ENCODE peak calls at places on chromosomes 13 and 19, in six cellular contexts. One of them, this sample, is unnamed.
A peak's percentile ranks its signal among the peaks of the same experiment; 100 is the strongest.

GRCh38 chr19:55304279-55304978 is 20.6 kb downstream of the BRSK1 start:
- DNase-seq in trophoblast cell: peak; percentile 83
- DNase-seq in mesenchymal stem cell: no peak
- DNase-seq in IMR-90: no peak
- DNase-seq in neuronal stem cell: no peak
- DNase-seq in H1: peak; percentile 67
- DNase-seq in this sample: peak; percentile 80

GRCh38 chr13:24165746-24166145 is 5.2 kb downstream of the SPATA13 start:
- DNase-seq in IMR-90: peak; percentile 83
- DNase-seq in H1: no peak
- DNase-seq in neuronal stem cell: no peak
- DNase-seq in mesenchymal stem cell: peak; percentile 69
- DNase-seq in trophoblast cell: no peak
- DNase-seq in this sample: no peak

GRCh38 chr13:75480691-75481175 is 1.2 kb downstream of the TBC1D4 start:
- DNase-seq in trophoblast cell: peak; percentile 94
- DNase-seq in H1: peak; percentile 61
- DNase-seq in neuronal stem cell: peak; percentile 46
- DNase-seq in mesenchymal stem cell: peak; percentile 57
- DNase-seq in IMR-90: peak; percentile 37
- DNase-seq in this sample: peak; percentile 72

GRCh38 chr19:409006-409514 is at the start of gene C2CD4C:
- DNase-seq in H1: peak; percentile 76
- DNase-seq in neuronal stem cell: no peak
- DNase-seq in mesenchymal stem cell: peak; percentile 19
- DNase-seq in IMR-90: no peak
- DNase-seq in trophoblast cell: no peak
- DNase-seq in this sample: peak; percentile 41

GRCh38 chr19:18478545-18479311 is 40.8 kb upstream of the ISYNA1 start:
- DNase-seq in IMR-90: peak; percentile 94
- DNase-seq in neuronal stem cell: no peak
- DNase-seq in trophoblast cell: peak; percentile 93
- DNase-seq in H1: no peak
- DNase-seq in mesenchymal stem cell: peak; percentile 97
- DNase-seq in this sample: no peak

GRCh38 chr19:34838753-34839431 is 65.9 kb upstream of the ZNF599 start:
- DNase-seq in H1: peak; percentile 87
- DNase-seq in neuronal stem cell: peak; percentile 18
- DNase-seq in mesenchymal stem cell: no peak
- DNase-seq in trophoblast cell: no peak
- DNase-seq in IMR-90: no peak
- DNase-seq in this sample: peak; percentile 83

GRCh38 chr19:392375-392970 is 16.5 kb downstream of the C2CD4C start:
- DNase-seq in neuronal stem cell: no peak
- DNase-seq in H1: no peak
- DNase-seq in IMR-90: no peak
- DNase-seq in trophoblast cell: no peak
- DNase-seq in mesenchymal stem cell: no peak
- DNase-seq in this sample: no peak

GRCh38 chr13:112455476-112456059 is 79.4 kb downstream of the SPACA7 start:
- DNase-seq in IMR-90: no peak
- DNase-seq in neuronal stem cell: no peak
- DNase-seq in mesenchymal stem cell: no peak
- DNase-seq in H1: peak; percentile 27
- DNase-seq in trophoblast cell: no peak
- DNase-seq in this sample: peak; percentile 20

GRCh38 chr13:102347490-102347889 is 54.4 kb downstream of the FGF14 start:
- DNase-seq in neuronal stem cell: no peak
- DNase-seq in mesenchymal stem cell: no peak
- DNase-seq in IMR-90: no peak
- DNase-seq in H1: no peak
- DNase-seq in trophoblast cell: no peak
- DNase-seq in this sample: no peak

DNA sequence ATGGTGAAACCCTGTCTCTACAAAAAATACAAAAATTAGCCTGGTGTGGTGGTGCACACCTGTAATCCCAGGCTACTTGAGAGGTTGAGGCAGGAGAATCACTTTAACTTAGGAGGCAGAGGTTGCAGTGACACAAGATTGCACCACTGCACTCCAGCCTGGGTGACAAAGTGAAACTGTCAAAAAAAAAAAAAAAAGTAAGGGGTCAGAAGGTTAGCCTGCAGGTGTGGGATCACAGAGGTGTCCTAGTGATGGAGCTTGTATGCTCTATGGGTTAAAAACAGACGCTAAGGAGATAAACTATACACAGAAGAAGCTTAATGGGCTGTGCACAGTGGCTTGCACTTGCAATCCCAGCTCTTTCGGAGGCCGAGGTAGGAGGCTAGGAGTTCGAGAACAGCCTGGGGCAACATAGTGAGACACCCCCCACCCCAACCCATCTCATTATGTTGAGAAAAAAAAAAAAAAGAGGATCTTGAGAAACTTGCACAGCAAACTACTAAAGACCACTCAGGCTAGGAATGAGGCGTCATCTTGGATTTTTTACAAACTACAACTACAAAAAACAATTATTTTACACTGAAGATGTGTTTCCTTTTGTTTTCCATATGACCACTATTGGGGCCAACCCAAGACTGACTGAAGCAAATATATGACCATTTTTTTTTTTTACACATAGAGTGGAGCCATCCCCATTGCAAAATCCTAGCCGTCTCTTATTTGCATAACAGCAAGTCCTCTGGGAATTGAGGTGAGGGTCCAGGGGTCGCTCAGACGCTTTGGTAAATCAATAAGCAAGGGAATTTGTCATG is 7.9 kb downstream of the FOSB start:
- DNase-seq in mesenchymal stem cell: peak; percentile 97
- DNase-seq in neuronal stem cell: no peak
- DNase-seq in H1: no peak
- DNase-seq in trophoblast cell: peak; percentile 76
- DNase-seq in IMR-90: peak; percentile 32
- DNase-seq in this sample: no peak
- H3K14ac ChIP-seq in mesenchymal stem cell: no peak overlapping the region
- H3K14ac ChIP-seq in neuronal stem cell: no peak overlapping the region
- H3K14ac ChIP-seq in H1: no peak overlapping the region
- H3K14ac ChIP-seq in trophoblast cell: no peak overlapping the region
- H3K14ac ChIP-seq in IMR-90: no peak overlapping the region
- H3K14ac ChIP-seq in this sample: no peak overlapping the region

GRCh38 chr13:114089751-114090400 is 42.5 kb downstream of the RASA3 start:
- DNase-seq in trophoblast cell: no peak
- DNase-seq in neuronal stem cell: no peak
- DNase-seq in IMR-90: no peak
- DNase-seq in H1: no peak
- DNase-seq in mesenchymal stem cell: no peak
- DNase-seq in this sample: no peak
- H3K14ac ChIP-seq in trophoblast cell: no peak overlapping the region
- H3K14ac ChIP-seq in neuronal stem cell: no peak overlapping the region
- H3K14ac ChIP-seq in IMR-90: no peak overlapping the region
- H3K14ac ChIP-seq in H1: no peak overlapping the region
- H3K14ac ChIP-seq in mesenchymal stem cell: no peak overlapping the region
- H3K14ac ChIP-seq in this sample: no peak overlapping the region

DNA sequence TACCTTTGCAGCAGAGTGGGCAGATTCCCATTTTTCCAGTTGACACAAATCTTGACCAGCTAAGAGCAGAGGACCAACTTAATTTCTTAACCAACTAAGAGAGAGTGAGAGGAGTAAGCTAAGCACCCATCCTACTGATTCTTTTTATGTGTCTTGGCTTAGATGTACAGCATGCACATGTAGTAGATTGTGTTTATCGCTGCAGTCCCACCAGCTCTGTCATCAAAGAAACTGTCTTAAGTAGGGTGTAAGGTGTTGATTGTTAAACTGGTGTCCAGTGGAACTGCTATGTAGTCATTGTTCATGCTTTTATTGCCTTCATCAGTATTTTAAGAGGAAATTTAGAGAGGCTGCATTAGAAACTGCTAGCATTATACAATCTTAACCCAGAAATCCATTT is 9.0 kb upstream of the UFM1 start:
- DNase-seq in IMR-90: no peak
- DNase-seq in H1: no peak
- DNase-seq in trophoblast cell: no peak
- DNase-seq in mesenchymal stem cell: no peak
- DNase-seq in neuronal stem cell: no peak
- DNase-seq in this sample: no peak
- H3K14ac ChIP-seq in IMR-90: no peak overlapping the region
- H3K14ac ChIP-seq in H1: no peak overlapping the region
- H3K14ac ChIP-seq in trophoblast cell: no peak overlapping the region
- H3K14ac ChIP-seq in mesenchymal stem cell: no peak overlapping the region
- H3K14ac ChIP-seq in neuronal stem cell: no peak overlapping the region
- H3K14ac ChIP-seq in this sample: no peak overlapping the region

DNA sequence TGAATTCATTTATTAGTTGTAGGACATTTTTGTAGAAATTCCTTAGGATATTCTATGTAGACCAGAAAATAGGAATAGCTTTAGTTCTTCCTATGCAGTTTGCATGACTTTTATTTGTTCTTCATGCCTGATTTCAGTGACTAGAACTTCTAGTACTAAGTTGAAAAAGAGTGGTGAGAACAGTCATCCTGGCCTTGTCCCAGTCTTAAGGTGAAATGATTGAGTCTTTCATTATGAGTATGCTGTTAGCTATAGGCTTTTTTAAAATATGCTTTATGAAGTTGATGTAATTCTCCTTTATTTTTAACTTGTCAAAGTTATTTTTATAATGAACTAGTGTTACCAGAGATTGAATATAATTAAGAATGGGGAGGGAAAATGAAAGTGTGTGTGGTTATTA is 690.1 kb upstream of the KLHL1 start:
- DNase-seq in trophoblast cell: no peak
- DNase-seq in IMR-90: no peak
- DNase-seq in neuronal stem cell: no peak
- DNase-seq in mesenchymal stem cell: no peak
- DNase-seq in H1: no peak
- DNase-seq in this sample: no peak
- H3K14ac ChIP-seq in trophoblast cell: no peak overlapping the region
- H3K14ac ChIP-seq in IMR-90: no peak overlapping the region
- H3K14ac ChIP-seq in neuronal stem cell: no peak overlapping the region
- H3K14ac ChIP-seq in mesenchymal stem cell: no peak overlapping the region
- H3K14ac ChIP-seq in H1: no peak overlapping the region
- H3K14ac ChIP-seq in this sample: no peak overlapping the region

This sample was measured in H9.